ENCODE peak calls at places on chromosomes 4 and X, in eight cellular contexts. Z is CD8-positive, alpha-beta T cell; F is Caki2; N is glutamatergic neuron; O is sciatic nerve; Q is NCI-H1105 treated with DMSO at 0.1 percent for 48 hours; M is CD4-positive, alpha-beta T cell; J is stimulated activated CD4-positive, alpha-beta T cell treated with anti-CD3 and anti-CD28 coated beads, Interleukin-2, amount 100 ng/mL, for 48 hours. H is an unnamed sample.

GRCh38 chrX:17682259-17682658 is 55.0 kb upstream of the SCML1 start:
- DNase-seq in Z (no peak), F (no peak), N (no peak), O (no peak), Q (no peak), M (no peak), J (no peak), H (no peak)

GRCh38 chr4:6937748-6938147 is 28.1 kb downstream of the TBC1D14 start:
- DNase-seq in Z (no peak), F (no peak), N (no peak), O (no peak), Q (no peak), M (no peak), J (no peak), H (no peak)

GRCh38 chrX:320126-320783 is 1.7 kb upstream of the GTPBP6 start:
- DNase-seq in Z (no peak), F (no peak), N (peak), O (no peak), Q (no peak), M (no peak), J (no peak), H (no peak)

GRCh38 chr4:57220734-57221133 is 110.5 kb upstream of the IGFBP7 start:
- DNase-seq in Z (no peak), F (no peak), N (no peak), O (no peak), Q (no peak), M (no peak), J (no peak), H (no peak)

GRCh38 chr4:54333657-54334056 is 104.6 kb downstream of the PDGFRA start:
- DNase-seq in Z (no peak), F (no peak), N (no peak), O (no peak), Q (no peak), M (no peak), J (no peak), H (no peak)

GRCh38 chrX:151384807-151385206 is 12.2 kb upstream of the VMA21 start:
- DNase-seq in Z (no peak), F (no peak), N (no peak), O (no peak), Q (peak), M (no peak), J (no peak), H (no peak)

GRCh38 chr4:100302061-100303026 is 112.1 kb upstream of the DDIT4L start:
- DNase-seq in Z (no peak), F (no peak), N (no peak), O (no peak), Q (no peak), M (no peak), J (no peak), H (no peak)

GRCh38 chr4:74237425-74237966 is 70.8 kb upstream of the EPGN start:
- DNase-seq in Z (no peak), F (no peak), N (no peak), O (no peak), Q (no peak), M (no peak), J (no peak), H (no peak)

GRCh38 chr4:89753601-89754066 is 83.3 kb downstream of the SNCA start:
- DNase-seq in Z (no peak), F (peak), N (no peak), O (no peak), Q (no peak), M (no peak), J (no peak), H (no peak)

GRCh38 chrX:455673-456072 is 69.0 kb upstream of the PPP2R3B start:
- DNase-seq in Z (no peak), F (no peak), N (no peak), O (no peak), Q (no peak), M (no peak), J (no peak), H (no peak)

GRCh38 chr4:109702950-109703663 is at the start of gene CASP6:
- DNase-seq in Z (peak), F (peak), N (peak), O (peak), Q (peak), M (peak), J (peak), H (peak)

GRCh38 chrX:111874241-111874640 is 1.7 kb upstream of the TRPC5OS start:
- DNase-seq in Z (no peak), F (no peak), N (no peak), O (no peak), Q (no peak), M (no peak), J (no peak), H (no peak)

GRCh38 chr4:33883111-33883510 is 2361.2 kb downstream of the ARAP2 start:
- DNase-seq in Z (no peak), F (no peak), N (no peak), O (no peak), Q (no peak), M (no peak), J (no peak), H (no peak)

GRCh38 chr4:22237155-22237751 is 278.6 kb downstream of the ADGRA3 start:
- DNase-seq in Z (peak), F (no peak), N (peak), O (no peak), Q (no peak), M (peak), J (peak), H (peak)

GRCh38 chrX:115968436-115969252 is 201.9 kb upstream of the AGTR2 start:
- DNase-seq in Z (no peak), F (peak), N (peak), O (no peak), Q (peak), M (no peak), J (no peak), H (no peak)

GRCh38 chr4:147635348-147635747 is 18.2 kb downstream of the TMEM184C start:
- DNase-seq in Z (no peak), F (no peak), N (no peak), O (no peak), Q (no peak), M (no peak), J (no peak), H (no peak)

GRCh38 chr4:7206856-7207567 is 14.7 kb downstream of the SORCS2 start:
- DNase-seq in Z (no peak), F (peak), N (peak), O (peak), Q (no peak), M (no peak), J (no peak), H (no peak)

GRCh38 chr4:158710814-158711213 is 12.4 kb downstream of the PPID start:
- DNase-seq in Z (no peak), F (peak), N (no peak), O (no peak), Q (no peak), M (no peak), J (no peak), H (no peak)

GRCh38 chr4:148056879-148057278 is 325.0 kb downstream of the ARHGAP10 start:
- DNase-seq in Z (peak), F (peak), N (no peak), O (peak), Q (no peak), M (peak), J (peak), H (peak)

GRCh38 chr4:31548823-31549222 is 828.7 kb downstream of the PCDH7 start:
- DNase-seq in Z (no peak), F (no peak), N (no peak), O (no peak), Q (no peak), M (no peak), J (no peak), H (no peak)

GRCh38 chrX:109841869-109842579 is 109.0 kb upstream of the ACSL4 start:
- DNase-seq in Z (no peak), F (no peak), N (no peak), O (no peak), Q (peak), M (no peak), J (no peak), H (no peak)

GRCh38 chrX:134546187-134546586 is 86.2 kb downstream of the HPRT1 start:
- DNase-seq in Z (no peak), F (no peak), N (no peak), O (no peak), Q (no peak), M (no peak), J (no peak), H (no peak)

GRCh38 chr4:22029803-22030202 is 81.2 kb upstream of the KCNIP4 start:
- DNase-seq in Z (no peak), F (peak), N (no peak), O (no peak), Q (peak), M (no peak), J (no peak), H (no peak)

GRCh38 chr4:95215991-95216605 is 332.7 kb downstream of the UNC5C start:
- DNase-seq in Z (no peak), F (no peak), N (peak), O (no peak), Q (no peak), M (no peak), J (no peak), H (no peak)

GRCh38 chr4:499563-499962 is 553 bp downstream of the PIGG start:
- DNase-seq in Z (no peak), F (no peak), N (no peak), O (no peak), Q (no peak), M (peak), J (no peak), H (no peak)

GRCh38 chr4:164446516-164446915 is 307.4 kb upstream of the SMIM31 start:
- DNase-seq in Z (no peak), F (peak), N (no peak), O (no peak), Q (no peak), M (no peak), J (no peak), H (no peak)

GRCh38 chr4:102342404-102343074 is 2.7 kb downstream of the SLC39A8 start:
- DNase-seq in Z (no peak), F (no peak), N (no peak), O (no peak), Q (peak), M (no peak), J (no peak), H (no peak)

GRCh38 chrX:78886550-78886949 is 58.6 kb upstream of the P2RY10 start:
- DNase-seq in Z (no peak), F (peak), N (no peak), O (no peak), Q (no peak), M (no peak), J (no peak), H (no peak)

GRCh38 chr4:98262431-98262830 is 1.2 kb downstream of the RAP1GDS1 start:
- DNase-seq in Z (no peak), F (peak), N (no peak), O (no peak), Q (no peak), M (no peak), J (no peak), H (no peak)

GRCh38 chr4:48752256-48752655 is 27.8 kb downstream of the FRYL start:
- DNase-seq in Z (no peak), F (no peak), N (no peak), O (no peak), Q (no peak), M (no peak), J (no peak), H (no peak)

GRCh38 chrX:109856974-109857373 is 123.9 kb upstream of the ACSL4 start:
- DNase-seq in Z (no peak), F (peak), N (no peak), O (no peak), Q (no peak), M (no peak), J (no peak), H (peak)

GRCh38 chr4:38069271-38069760 is 109.1 kb downstream of the PTTG2 start:
- DNase-seq in Z (no peak), F (no peak), N (peak), O (no peak), Q (no peak), M (peak), J (no peak), H (no peak)

GRCh38 chr4:57064811-57065711 is 45.1 kb downstream of the IGFBP7 start:
- DNase-seq in Z (no peak), F (peak), N (no peak), O (peak), Q (no peak), M (no peak), J (no peak), H (no peak)

GRCh38 chr4:8439168-8439567 is 1.4 kb downstream of the ACOX3 start:
- DNase-seq in Z (no peak), F (no peak), N (no peak), O (no peak), Q (no peak), M (no peak), J (no peak), H (no peak)

GRCh38 chr4:161929966-161930365 is 233.8 kb downstream of the FSTL5 start:
- DNase-seq in Z (no peak), F (no peak), N (no peak), O (no peak), Q (no peak), M (no peak), J (no peak), H (no peak)

GRCh38 chr4:44186850-44187246 is 261.8 kb downstream of the KCTD8 start:
- DNase-seq in Z (no peak), F (no peak), N (no peak), O (no peak), Q (no peak), M (no peak), J (no peak), H (no peak)

GRCh38 chrX:139063364-139063763 is 351.8 kb upstream of the FGF13 start:
- DNase-seq in Z (no peak), F (no peak), N (no peak), O (no peak), Q (no peak), M (no peak), J (no peak), H (no peak)